ENCODE peak calls at places on chromosomes 3 and 15, in four cellular contexts. L, H, B and I are unnamed samples. For H3K4me1, the result is how much of the 10 kb centered on the place peaks cover.

GRCh38 chr3:130820976-130821375 is 72.9 kb upstream of the ATP2C1 start:
- DNase-seq in L (no peak), H (no peak), B (peak), I (peak)

GRCh38 chr3:147369671-147370123 is 36.6 kb downstream of the ZIC4 start:
- DNase-seq in L (no peak), H (no peak), B (no peak), I (peak)

GRCh38 chr3:125062904-125063618 is 7.3 kb upstream of the HEG1 start:
- DNase-seq in L (peak), H (peak), B (no peak), I (peak)

GRCh38 chr3:155995525-155996370 is 124.6 kb upstream of the KCNAB1 start:
- DNase-seq in L (no peak), H (no peak), B (peak), I (no peak)

GRCh38 chr3:184770541-184770940 is 41.4 kb upstream of the VPS8 start:
- DNase-seq in L (no peak), H (no peak), B (no peak), I (no peak)

GRCh38 chr3:146250449-146251382 is at the start of gene PLSCR4:
- DNase-seq in L (peak), H (peak), B (peak), I (peak)

GRCh38 chr15:35725353-35725752 is 179.4 kb upstream of the DPH6 start:
- DNase-seq in L (no peak), H (no peak), B (no peak), I (no peak)

GRCh38 chr3:138472141-138472825 is 37.9 kb downstream of the ESYT3 start:
- DNase-seq in L (no peak), H (no peak), B (no peak), I (no peak)

GRCh38 chr3:149114458-149114857 is 15.0 kb upstream of the HPS3 start:
- DNase-seq in L (no peak), H (no peak), B (no peak), I (no peak)

GRCh38 chr3:151895478-151895877 is 22.0 kb downstream of the SUCNR1 start:
- DNase-seq in L (no peak), H (no peak), B (no peak), I (no peak)

GRCh38 chr15:62068071-62068786 is 1.5 kb downstream of the C2CD4A start:
- DNase-seq in L (no peak), H (peak), B (no peak), I (peak)

GRCh38 chr3:13344663-13345062 is 75.5 kb downstream of the NUP210 start:
- DNase-seq in L (no peak), H (no peak), B (no peak), I (no peak)

GRCh38 chr3:123072564-123072963 is 5.7 kb downstream of the PDIA5 start:
- DNase-seq in L (no peak), H (no peak), B (no peak), I (no peak)

GRCh38 chr3:123071581-123071980 is 4.8 kb downstream of the PDIA5 start:
- DNase-seq in L (no peak), H (no peak), B (no peak), I (no peak)

GRCh38 chr3:123070471-123070870 is 3.6 kb downstream of the PDIA5 start:
- DNase-seq in L (no peak), H (no peak), B (no peak), I (no peak)

GRCh38 chr3:123071146-123071545 is 4.3 kb downstream of the PDIA5 start:
- DNase-seq in L (no peak), H (no peak), B (no peak), I (no peak)

DNA sequence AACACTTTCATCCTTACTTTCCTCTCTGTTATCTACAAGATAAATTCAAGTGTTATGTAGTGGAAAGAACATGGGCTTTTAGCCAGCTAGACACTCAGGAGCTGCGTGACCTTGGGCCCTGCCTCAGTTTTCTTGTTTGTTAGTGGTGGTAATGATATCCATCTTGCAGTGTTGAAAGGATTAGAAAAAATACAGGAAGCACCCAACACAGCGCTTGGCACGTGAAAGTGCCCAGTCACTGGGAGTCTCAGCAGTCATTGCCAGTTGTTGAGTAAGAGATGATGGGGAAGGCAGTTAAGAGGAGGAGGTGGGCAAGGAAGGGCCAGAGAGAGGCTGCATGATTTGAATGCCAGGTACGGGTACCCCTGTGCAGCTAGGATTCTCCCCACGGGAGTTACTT is 5.3 kb downstream of the PDIA5 start:
- DNase-seq in L (no peak), H (peak), B (no peak), I (peak)
- TF ChIP-seq POLR2AphosphoS5 in L (no peak), H (no peak), B (no peak), I (no peak)

GRCh38 chr3:196419386-196419785 is 12.8 kb downstream of the UBXN7 start:
- DNase-seq in L (no peak), H (no peak), B (no peak), I (no peak)
- H3K4me1 ChIP-seq in L (under half), H (half or more), B (under half), I (under half)

DNA sequence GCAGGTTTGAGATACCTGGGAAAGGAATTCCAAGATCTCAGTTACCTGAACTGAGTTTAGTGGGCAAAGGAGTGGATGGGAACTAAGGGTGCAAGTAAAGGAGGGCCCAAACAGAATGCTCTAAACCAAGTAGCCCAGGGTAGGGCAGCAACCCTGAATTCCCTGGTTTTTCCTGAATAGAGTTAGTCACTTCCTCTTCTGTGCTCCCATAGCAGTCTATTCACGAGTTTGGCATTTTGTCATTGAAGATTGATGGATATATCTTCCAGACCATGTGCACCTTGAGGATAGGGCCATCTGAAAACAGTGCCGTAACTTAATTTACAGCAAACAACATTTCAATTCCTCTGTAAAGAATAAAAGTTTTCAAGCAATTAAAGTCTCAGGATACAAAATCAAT is 18.5 kb upstream of the PTX3 start:
- DNase-seq in L (no peak), H (no peak), B (no peak), I (no peak)
- TF ChIP-seq POLR2AphosphoS5 in L (no peak), H (no peak), B (no peak), I (no peak)

GRCh38 chr3:171811059-171811912 is 1.0 kb upstream of the PLD1 start:
- DNase-seq in L (no peak), H (no peak), B (no peak), I (peak)

GRCh38 chr3:171812811-171813210 is 2.5 kb upstream of the PLD1 start:
- DNase-seq in L (no peak), H (no peak), B (no peak), I (no peak)

GRCh38 chr3:171811913-171812321 is 1.6 kb upstream of the PLD1 start:
- DNase-seq in L (no peak), H (no peak), B (no peak), I (no peak)

GRCh38 chr3:171809513-171810277 is 588 bp downstream of the PLD1 start:
- DNase-seq in L (peak), H (peak), B (no peak), I (no peak)

DNA sequence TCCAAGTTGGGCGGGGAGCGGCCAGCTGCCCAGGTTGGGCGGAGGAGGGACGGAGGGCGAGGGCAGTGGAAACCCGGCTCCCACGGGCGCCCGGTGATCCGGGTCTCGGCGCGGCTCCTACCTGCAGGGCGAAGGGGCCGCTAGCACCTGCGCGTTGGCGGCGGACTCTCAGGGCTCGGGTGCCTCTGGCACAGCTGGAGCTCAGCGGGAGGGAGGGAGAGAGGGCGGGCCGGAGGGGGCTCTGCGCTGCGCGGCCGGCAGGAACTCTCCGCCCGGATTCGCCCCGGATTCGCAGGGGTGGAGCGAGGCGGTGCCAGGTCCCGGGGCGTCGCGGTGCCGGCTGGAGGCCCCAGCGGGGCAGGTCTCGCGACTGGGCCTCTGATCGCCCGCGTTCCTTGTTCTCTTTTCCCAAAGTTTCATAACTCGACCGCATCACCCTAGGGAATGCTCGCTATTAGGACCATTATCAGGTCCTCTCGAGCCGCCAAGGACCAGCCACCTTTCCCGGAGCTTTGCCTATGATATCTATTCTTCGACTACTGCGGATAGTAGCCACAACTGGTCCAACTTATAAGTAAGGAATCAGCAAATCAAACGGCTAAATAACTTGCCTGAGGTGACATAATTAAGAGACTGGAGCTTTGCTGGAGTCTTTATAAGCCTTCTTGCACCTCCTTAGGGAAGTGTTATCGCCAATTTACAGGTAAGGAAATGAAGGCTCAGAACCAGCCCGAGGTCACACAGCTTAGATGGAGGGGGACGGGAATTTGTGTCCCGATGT is at the start of gene PLD1:
- DNase-seq in L (peak), H (peak), B (peak), I (peak)
- H3K4me1 ChIP-seq in L (under half), H (under half), B (under half), I (under half)